ENCODE peak calls at places on chromosomes 6 and 20, in six cellular contexts. O is neural progenitor cell, D is pancreas, S is Peyer's patch, R is heart left ventricle, Q is hepatocyte. C is an unnamed sample. For H3K4me1, the result is how much of the 10 kb centered on the place peaks cover.

GRCh38 chr6:28383235-28384142 is 16.1 kb downstream of the ZSCAN12 start:
- DNase-seq in O (peak), D (peak), S (peak), R (peak), Q (peak), C (peak)

GRCh38 chr6:136761227-136761922 is 30.9 kb downstream of the MAP3K5 start:
- DNase-seq in O (no peak), D (no peak), S (peak), R (no peak), Q (no peak), C (peak)

GRCh38 chr6:26195924-26196845 is 109.0 kb downstream of the HFE start:
- DNase-seq in O (peak), D (no peak), S (peak), R (no peak), Q (no peak), C (no peak)

GRCh38 chr6:134896881-134897280 is 53.0 kb downstream of the ALDH8A1 start:
- DNase-seq in O (no peak), D (no peak), S (no peak), R (no peak), Q (no peak), C (no peak)

GRCh38 chr6:33154349-33154748 is 37.9 kb downstream of the COL11A2 start:
- DNase-seq in O (no peak), D (no peak), S (no peak), R (no peak), Q (no peak), C (no peak)

GRCh38 chr6:158853072-158853871 is 34.1 kb upstream of the EZR start:
- DNase-seq in O (peak), D (peak), S (peak), R (peak), Q (peak), C (no peak)

GRCh38 chr6:160513836-160514235 is 150.2 kb downstream of the LPA start:
- DNase-seq in O (peak), D (no peak), S (no peak), R (no peak), Q (no peak), C (no peak)

GRCh38 chr6:16684896-16685554 is 76.2 kb downstream of the ATXN1 start:
- DNase-seq in O (no peak), D (no peak), S (peak), R (no peak), Q (no peak), C (no peak)

GRCh38 chr6:96899019-96899418 is 1.3 kb upstream of the NDUFAF4 start:
- DNase-seq in O (peak), D (no peak), S (no peak), R (no peak), Q (peak), C (peak)

GRCh38 chr6:124679392-124679791 is 282.8 kb upstream of the RNF217 start:
- DNase-seq in O (no peak), D (no peak), S (no peak), R (no peak), Q (no peak), C (no peak)

GRCh38 chr20:38754924-38755323 is 6.7 kb downstream of the ACTR5 start:
- DNase-seq in O (no peak), D (no peak), S (no peak), R (no peak), Q (no peak), C (no peak)

GRCh38 chr20:49411221-49411925 is 71.1 kb downstream of the KCNB1 start:
- DNase-seq in O (no peak), D (no peak), S (no peak), R (no peak), Q (no peak), C (no peak)

GRCh38 chr20:2283706-2284423 is 11.9 kb upstream of the TGM3 start:
- DNase-seq in O (no peak), D (no peak), S (no peak), R (no peak), Q (peak), C (peak)

GRCh38 chr6:151004415-151005024 is 139.0 kb downstream of the MTHFD1L start:
- DNase-seq in O (no peak), D (no peak), S (no peak), R (no peak), Q (no peak), C (no peak)

GRCh38 chr6:8139451-8139850 is 37.1 kb upstream of the EEF1E1 start:
- DNase-seq in O (no peak), D (no peak), S (no peak), R (no peak), Q (no peak), C (no peak)

GRCh38 chr6:100203391-100203790 is 209.4 kb upstream of the MCHR2 start:
- DNase-seq in O (no peak), D (no peak), S (no peak), R (no peak), Q (peak), C (no peak)

GRCh38 chr6:151551223-151551857 is 57.5 kb downstream of the CCDC170 start:
- DNase-seq in O (no peak), D (no peak), S (no peak), R (no peak), Q (no peak), C (no peak)

GRCh38 chr6:33299237-33299944 is 649 bp upstream of the RGL2 start:
- DNase-seq in O (peak), D (peak), S (peak), R (peak), Q (peak), C (peak)

GRCh38 chr6:3696525-3696924 is 55.0 kb downstream of the PXDC1 start:
- DNase-seq in O (no peak), D (no peak), S (no peak), R (no peak), Q (no peak), C (no peak)

GRCh38 chr6:89508755-89509563 is 76.0 kb downstream of the ANKRD6 start:
- DNase-seq in O (no peak), D (peak), S (no peak), R (no peak), Q (no peak), C (peak)

GRCh38 chr6:147209762-147210449 is 5.7 kb downstream of the STXBP5 start:
- DNase-seq in O (no peak), D (no peak), S (no peak), R (no peak), Q (no peak), C (no peak)

GRCh38 chr20:53513168-53513488 is 80.5 kb downstream of the ZNF217 start:
- DNase-seq in O (no peak), D (no peak), S (no peak), R (no peak), Q (no peak), C (no peak)

GRCh38 chr20:43191946-43192847 is 2.5 kb upstream of the PTPRT start:
- DNase-seq in O (peak), D (peak), S (no peak), R (no peak), Q (peak), C (peak)

GRCh38 chr6:116010400-116011095 is 50.1 kb downstream of the FRK start:
- DNase-seq in O (peak), D (peak), S (peak), R (peak), Q (peak), C (no peak)

GRCh38 chr20:49166534-49167449 is 21.3 kb downstream of the STAU1 start:
- DNase-seq in O (no peak), D (no peak), S (no peak), R (no peak), Q (no peak), C (no peak)

GRCh38 chr20:34299925-34300806 is 3.0 kb downstream of the AHCY start:
- DNase-seq in O (no peak), D (no peak), S (no peak), R (no peak), Q (peak), C (no peak)

GRCh38 chr6:158408552-158409130 is 96.4 kb downstream of the TULP4 start:
- DNase-seq in O (peak), D (no peak), S (no peak), R (peak), Q (no peak), C (peak)

GRCh38 chr6:104969785-104970581 is 13.1 kb downstream of the LIN28B start:
- DNase-seq in O (peak), D (no peak), S (no peak), R (no peak), Q (no peak), C (no peak)

GRCh38 chr6:140317957-140318356 is 943.5 kb upstream of the CITED2 start:
- DNase-seq in O (no peak), D (no peak), S (no peak), R (no peak), Q (no peak), C (no peak)

GRCh38 chr6:4313044-4313686 is 177.8 kb upstream of the ECI2 start:
- DNase-seq in O (peak), D (no peak), S (no peak), R (no peak), Q (peak), C (no peak)

GRCh38 chr6:69866351-69867074 is at the start of gene COL19A1:
- DNase-seq in O (peak), D (peak), S (peak), R (peak), Q (peak), C (peak)

GRCh38 chr6:115643762-115644161 is 416.9 kb downstream of the FRK start:
- DNase-seq in O (no peak), D (no peak), S (no peak), R (no peak), Q (peak), C (no peak)

GRCh38 chr20:63125581-63125892 is 90.4 kb downstream of the YTHDF1 start:
- DNase-seq in O (no peak), D (no peak), S (no peak), R (no peak), Q (no peak), C (no peak)

GRCh38 chr6:139927742-139928305 is 553.4 kb upstream of the CITED2 start:
- DNase-seq in O (no peak), D (no peak), S (no peak), R (no peak), Q (no peak), C (no peak)

GRCh38 chr20:57195023-57195758 is 71.2 kb downstream of the BMP7 start:
- DNase-seq in O (no peak), D (no peak), S (no peak), R (no peak), Q (no peak), C (no peak)

GRCh38 chr6:147142684-147143245 is 61.5 kb upstream of the STXBP5 start:
- DNase-seq in O (no peak), D (no peak), S (no peak), R (no peak), Q (no peak), C (no peak)

GRCh38 chr20:2576317-2576727 is 39.9 kb downstream of the TMC2 start:
- DNase-seq in O (no peak), D (no peak), S (no peak), R (no peak), Q (no peak), C (no peak)

GRCh38 chr20:50354690-50355592 is 155.2 kb upstream of the PTPN1 start:
- DNase-seq in O (no peak), D (no peak), S (no peak), R (no peak), Q (peak), C (peak)

GRCh38 chr6:170074907-170075306 is 216.0 kb downstream of the DLL1 start:
- DNase-seq in O (no peak), D (peak), S (no peak), R (peak), Q (no peak), C (no peak)

GRCh38 chr6:148524976-148525375 is 182.3 kb downstream of the SASH1 start:
- DNase-seq in O (no peak), D (no peak), S (no peak), R (no peak), Q (no peak), C (no peak)

GRCh38 chr6:148526145-148526544 is 183.5 kb downstream of the SASH1 start:
- DNase-seq in O (no peak), D (no peak), S (no peak), R (no peak), Q (no peak), C (no peak)

GRCh38 chr6:148524509-148524908 is 181.9 kb downstream of the SASH1 start:
- DNase-seq in O (no peak), D (no peak), S (no peak), R (no peak), Q (no peak), C (no peak)

GRCh38 chr6:148523551-148523950 is 180.9 kb downstream of the SASH1 start:
- DNase-seq in O (no peak), D (no peak), S (no peak), R (no peak), Q (no peak), C (no peak)

DNA sequence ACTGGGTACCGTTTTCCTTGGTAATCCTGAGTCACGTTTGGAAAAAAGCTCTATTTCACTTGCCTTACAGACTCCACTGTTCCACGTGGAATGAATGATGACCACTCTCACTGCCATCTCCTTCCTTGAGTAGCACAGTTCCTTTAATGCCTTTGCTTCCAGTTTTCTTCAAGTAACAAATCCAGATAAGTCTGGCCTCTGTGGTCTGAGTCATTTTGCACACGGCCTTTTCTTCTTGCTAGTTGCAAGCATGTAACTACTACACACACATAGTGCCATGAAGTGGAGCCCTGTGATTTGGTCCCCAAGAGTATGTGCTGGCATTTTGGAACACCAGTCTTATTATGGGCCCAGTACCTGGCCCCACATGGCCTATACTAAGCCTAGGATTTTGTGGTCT is 182.8 kb downstream of the SASH1 start:
- DNase-seq in O (no peak), D (no peak), S (no peak), R (no peak), Q (no peak), C (no peak)
- H3K4me1 ChIP-seq in O (under half), D (under half), S (under half), R (half or more), Q (under half), C (under half)

DNA sequence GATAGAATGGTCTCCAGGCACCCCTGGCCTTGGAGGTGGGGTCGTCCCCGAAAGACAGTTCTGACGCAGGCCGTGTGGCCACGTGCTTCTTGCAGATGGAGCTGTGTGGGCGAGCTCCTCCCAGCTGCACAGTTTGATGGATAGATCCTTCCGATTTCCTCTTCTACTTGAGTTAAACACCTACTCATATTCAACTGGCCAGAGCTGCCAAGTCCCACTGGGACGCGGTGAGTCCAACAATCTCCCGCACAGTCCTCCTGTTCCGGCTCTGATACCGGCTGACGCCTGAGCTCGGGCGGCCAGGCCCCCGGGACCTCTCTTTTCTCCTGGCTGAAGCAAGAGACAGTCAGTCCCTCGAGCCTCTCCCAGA is 57.9 kb upstream of the DACT2 start:
- DNase-seq in O (no peak), D (peak), S (no peak), R (peak), Q (no peak), C (no peak)
- H3K4me3 ChIP-seq in O (no peak), D (no peak), S (no peak), R (no peak), Q (no peak), C (no peak)

GRCh38 chr6:43127180-43127579 is 43.9 kb upstream of the SRF start:
- DNase-seq in O (no peak), D (no peak), S (no peak), R (no peak), Q (no peak), C (no peak)
- H3K27ac ChIP-seq in O (no peak), D (no peak), S (no peak), R (no peak), Q (peak), C (peak)

DNA sequence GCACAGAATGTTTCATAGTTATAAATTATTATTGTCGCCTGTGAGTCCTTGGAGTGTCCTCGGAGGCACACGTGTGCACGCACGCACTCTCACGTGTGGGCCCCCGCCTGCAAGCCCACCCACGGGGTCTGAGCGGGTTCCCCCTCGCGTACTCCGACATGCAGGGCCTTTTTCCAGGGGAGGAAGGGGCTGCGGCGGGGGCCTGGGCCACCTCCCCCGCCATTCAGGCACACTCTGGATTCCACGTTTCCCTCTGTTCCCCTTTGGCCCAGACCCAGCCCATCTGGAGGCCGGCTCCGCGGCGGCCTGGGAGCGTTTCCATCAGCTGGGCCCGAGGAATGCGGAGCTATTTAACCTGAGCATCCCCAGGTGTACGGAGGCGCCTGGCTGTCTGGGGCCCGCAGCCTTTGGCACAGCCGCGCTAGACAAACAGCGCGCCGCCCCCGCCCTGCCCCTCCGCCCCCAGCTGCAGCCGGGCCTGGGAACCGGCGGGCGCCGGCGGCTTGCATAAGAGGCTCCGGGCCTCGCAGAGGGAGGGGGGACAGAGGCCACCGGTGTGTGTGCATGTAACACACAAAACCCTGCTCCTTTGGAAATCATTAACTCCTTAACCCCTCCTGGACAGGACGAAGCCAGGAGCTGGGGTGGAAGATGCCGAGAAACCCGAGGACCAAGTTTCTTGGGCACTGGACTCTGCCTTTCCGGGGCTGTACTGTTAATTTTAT is 3.3 kb downstream of the ID1 start:
- DNase-seq in O (peak), D (peak), S (no peak), R (peak), Q (peak), C (peak)
- H3K4me1 ChIP-seq in O (under half), D (under half), S (under half), R (under half), Q (under half), C (half or more)

GRCh38 chr6:110357696-110358535 is at the start of gene METTL24:
- DNase-seq in O (peak), D (peak), S (no peak), R (no peak), Q (peak), C (peak)
- H3K4me3 ChIP-seq in O (peak), D (peak), S (peak), R (peak), Q (peak), C (peak)

DNA sequence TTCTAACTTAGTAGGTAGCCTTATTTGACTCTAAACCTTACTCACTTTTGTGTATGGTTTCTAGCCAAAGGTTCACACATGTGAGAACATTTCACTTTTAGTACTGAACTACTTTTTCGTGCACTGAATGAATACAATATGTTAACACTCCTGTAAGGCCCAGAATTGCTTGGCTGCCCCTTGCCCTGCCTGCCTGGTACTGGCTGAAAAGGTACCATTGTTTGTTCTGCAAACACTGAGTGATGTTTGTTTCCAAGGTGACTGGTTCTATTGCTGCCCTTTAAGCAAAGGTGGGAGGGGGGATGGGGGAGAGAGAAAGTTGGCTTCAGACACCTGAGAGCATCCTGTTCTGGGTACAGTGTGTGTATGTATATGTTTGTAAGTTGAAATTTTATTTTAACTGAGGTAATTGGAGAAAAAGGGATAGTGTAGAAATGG is 31.2 kb downstream of the RREB1 start:
- DNase-seq in O (peak), D (no peak), S (peak), R (no peak), Q (peak), C (no peak)
- H3K27ac ChIP-seq in O (no peak), D (peak), S (peak), R (peak), Q (peak), C (peak)

DNA sequence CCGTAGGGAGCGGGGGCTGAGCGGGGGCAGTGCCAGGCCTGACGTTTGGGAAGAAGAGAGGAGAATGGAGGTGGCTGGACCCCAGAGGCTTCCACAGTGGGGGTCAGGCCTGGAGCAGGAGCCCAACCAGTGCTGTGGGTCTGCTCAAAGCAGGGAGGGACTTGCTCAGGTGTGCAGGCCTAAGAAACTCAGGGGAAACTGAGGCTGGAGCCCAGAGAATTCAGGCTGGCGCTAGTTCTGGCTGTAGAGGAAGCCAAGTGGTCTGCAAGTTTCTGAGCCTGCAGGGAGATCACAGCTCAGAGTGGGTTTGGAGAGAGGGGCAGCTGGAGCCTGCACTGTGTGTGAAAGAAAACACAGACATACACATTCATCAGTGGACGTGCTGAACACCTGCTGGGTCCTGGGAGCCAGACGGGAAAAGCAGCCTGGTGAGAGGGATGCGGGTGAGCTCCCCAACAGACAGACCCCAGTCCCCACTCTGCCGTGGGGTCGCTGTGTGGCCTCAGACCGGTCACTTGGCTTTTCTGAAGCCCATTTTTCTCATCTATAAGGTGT is 17.7 kb upstream of the FOXP4 start:
- DNase-seq in O (no peak), D (no peak), S (no peak), R (no peak), Q (no peak), C (no peak)
- H3K4me1 ChIP-seq in O (under half), D (under half), S (under half), R (under half), Q (under half), C (under half)

GRCh38 chr20:41308290-41308691 is 9.2 kb downstream of the ZHX3 start:
- DNase-seq in O (no peak), D (no peak), S (no peak), R (no peak), Q (peak), C (no peak)
- H3K4me3 ChIP-seq in O (no peak), D (no peak), S (no peak), R (no peak), Q (no peak), C (no peak)

GRCh38 chr6:42818878-42819277 is 37.0 kb downstream of the BICRAL start:
- DNase-seq in O (no peak), D (no peak), S (no peak), R (no peak), Q (no peak), C (no peak)

GRCh38 chr6:42819803-42820508 is 38.1 kb downstream of the BICRAL start:
- DNase-seq in O (peak), D (no peak), S (no peak), R (no peak), Q (no peak), C (no peak)

GRCh38 chr6:42821341-42821668 is 39.5 kb downstream of the BICRAL start:
- DNase-seq in O (no peak), D (no peak), S (no peak), R (no peak), Q (no peak), C (no peak)

GRCh38 chr6:42820509-42821340 is 38.9 kb downstream of the BICRAL start:
- DNase-seq in O (no peak), D (no peak), S (no peak), R (peak), Q (no peak), C (no peak)

GRCh38 chr6:42821846-42822245 is 40.0 kb downstream of the BICRAL start:
- DNase-seq in O (no peak), D (no peak), S (no peak), R (no peak), Q (no peak), C (no peak)
- H3K27ac ChIP-seq in O (no peak), D (no peak), S (no peak), R (peak), Q (no peak), C (no peak)

C was measured in upper lobe of left lung.